ENCODE peak calls at places on chromosome 3, in seven cellular contexts. F, W, S, D, E, A and K are unnamed samples.

GRCh38 chr3:114886945-114887344 is 260.1 kb downstream of the ZBTB20 start:
- DNase-seq in F (no peak), D (no peak), S (no peak), E (no peak), A (no peak), W (no peak), K (no peak)

GRCh38 chr3:187994221-187995085 is 159.5 kb upstream of the LPP start:
- DNase-seq in S (no peak), D (no peak), W (no peak), F (no peak), A (no peak), E (no peak), K (no peak)

GRCh38 chr3:11705049-11705448 is 61.3 kb upstream of the VGLL4 start:
- DNase-seq in A (no peak), F (no peak), S (peak; percentile 80), W (no peak), E (peak; percentile 54), D (no peak), K (no peak)

GRCh38 chr3:188208751-188209433 is 54.9 kb downstream of the LPP start:
- DNase-seq in E (no peak), F (no peak), W (no peak), D (no peak), S (no peak), A (no peak), K (no peak)

GRCh38 chr3:170730071-170730812 is 139.8 kb downstream of the RPL22L1 start:
- DNase-seq in F (no peak), S (no peak), A (no peak), D (no peak), E (no peak), W (no peak), K (no peak)

GRCh38 chr3:5567113-5567512 is 379.6 kb downstream of the EDEM1 start:
- DNase-seq in E (no peak), A (no peak), D (no peak), W (no peak), S (no peak), F (no peak), K (no peak)

GRCh38 chr3:31053299-31053698 is 158.8 kb upstream of the GADL1 start:
- DNase-seq in A (no peak), F (no peak), W (no peak), D (no peak), S (no peak), E (no peak), K (no peak)

GRCh38 chr3:19348929-19349564 is 200.7 kb downstream of the KCNH8 start:
- DNase-seq in A (no peak), S (no peak), F (no peak), W (no peak), E (no peak), D (peak; percentile 23), K (peak; percentile 56)

GRCh38 chr3:119297169-119297568 is 3.0 kb downstream of the ARHGAP31 start:
- DNase-seq in S (peak; percentile 47), F (no peak), W (no peak), E (no peak), D (peak; percentile 19), A (no peak), K (no peak)

GRCh38 chr3:111676177-111677021 is 81.3 kb upstream of the ZBED2 start:
- DNase-seq in A (peak; percentile 81), D (no peak), S (no peak), F (no peak), E (no peak), W (no peak), K (no peak)
- H3K4me3 ChIP-seq in A (peak overlapping the region; percentile 17), D (no peak overlapping the region), S (peak overlapping the region; percentile 15), F (no peak overlapping the region), E (no peak overlapping the region), W (no peak overlapping the region), K (no peak overlapping the region)

GRCh38 chr3:194937751-194938358 is 252.2 kb downstream of the FAM43A start:
- DNase-seq in A (no peak), S (no peak), D (no peak), F (no peak), E (no peak), W (no peak), K (no peak)

GRCh38 chr3:194938845-194939531 is 253.3 kb downstream of the FAM43A start:
- DNase-seq in E (no peak), F (no peak), D (peak; percentile 86), A (peak; percentile 37), W (peak; percentile 55), S (no peak), K (no peak)

GRCh38 chr3:194939949-194940770 is 254.5 kb downstream of the FAM43A start:
- DNase-seq in D (peak; percentile 48), W (no peak), A (no peak), F (no peak), E (no peak), S (no peak), K (no peak)

GRCh38 chr3:194941360-194941955 is 255.8 kb downstream of the FAM43A start:
- DNase-seq in D (no peak), F (no peak), A (no peak), W (no peak), S (no peak), E (no peak), K (no peak)

DNA sequence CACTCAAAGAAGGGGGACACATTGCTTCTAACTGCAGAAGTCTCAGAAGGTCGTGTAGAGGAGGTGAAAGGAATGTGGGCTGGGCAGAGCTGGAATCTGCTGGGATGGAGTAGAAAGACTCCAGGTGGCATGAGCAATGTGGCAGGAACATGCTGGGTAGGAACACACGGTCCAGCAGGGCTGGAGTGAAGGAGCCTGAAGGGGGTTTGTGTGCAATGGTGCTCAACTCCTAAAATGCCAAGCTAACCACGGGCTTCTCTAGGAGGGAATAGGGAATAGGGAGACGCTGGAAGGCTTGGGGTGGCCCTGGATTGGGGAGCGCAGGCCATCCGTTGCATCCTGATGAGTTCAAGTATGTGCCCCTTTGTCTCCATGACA is 253.8 kb downstream of the FAM43A start:
- DNase-seq in E (no peak), D (no peak), S (no peak), A (no peak), F (no peak), W (no peak), K (no peak)
- TF ChIP-seq POLR2A in E (no peak), D (no peak), S (no peak), A (no peak), F (no peak), W (no peak), K (no peak)

GRCh38 chr3:141557961-141558706 is 71.3 kb downstream of the RASA2 start:
- DNase-seq in A (peak; percentile 18), F (no peak), E (no peak), D (peak; percentile 34), W (no peak), S (no peak), K (no peak)
- H3K4me3 ChIP-seq in A (no peak overlapping the region), F (no peak overlapping the region), E (no peak overlapping the region), D (no peak overlapping the region), W (no peak overlapping the region), S (no peak overlapping the region), K (no peak overlapping the region)

GRCh38 chr3:175826759-175827158 is 967.6 kb downstream of the NAALADL2 start:
- DNase-seq in F (no peak), A (no peak), E (no peak), D (no peak), W (no peak), S (no peak), K (no peak)
- TF ChIP-seq POLR2A in F (no peak), A (no peak), E (no peak), D (no peak), W (no peak), S (no peak), K (no peak)

GRCh38 chr3:167734498-167735232 is at the start of gene PDCD10:
- DNase-seq in E (peak; percentile 98), F (peak; percentile 98), A (peak; percentile 99), W (peak; percentile 98), S (peak; percentile 99), D (peak; percentile 99), K (peak; percentile 98)
- H3K4me3 ChIP-seq in E (peak within 1 kb of the TSS; percentile 74), F (peak within 1 kb of the TSS; percentile 82), A (peak within 1 kb of the TSS; percentile 85), W (peak within 1 kb of the TSS; percentile 81), S (peak within 1 kb of the TSS; percentile 87), D (peak within 1 kb of the TSS; percentile 90), K (peak within 1 kb of the TSS; percentile 82)

GRCh38 chr3:45631486-45631885 is 36.9 kb downstream of the LIMD1 start:
- DNase-seq in A (no peak), S (peak; percentile 77), D (peak; percentile 30), W (no peak), E (no peak), F (no peak), K (no peak)
- TF ChIP-seq POLR2A in A (no peak), S (no peak), D (no peak), W (no peak), E (no peak), F (no peak), K (no peak)

GRCh38 chr3:156665296-156665695 is 9.1 kb upstream of the TIPARP start:
- DNase-seq in F (no peak), A (no peak), D (peak; percentile 15), S (no peak), E (no peak), W (no peak), K (no peak)

GRCh38 chr3:156666073-156666472 is 8.3 kb upstream of the TIPARP start:
- DNase-seq in W (no peak), D (no peak), E (no peak), A (no peak), F (no peak), S (no peak), K (no peak)

GRCh38 chr3:156668073-156668763 is 6.2 kb upstream of the TIPARP start:
- DNase-seq in A (peak; percentile 71), S (no peak), D (no peak), W (no peak), F (no peak), E (no peak), K (no peak)

GRCh38 chr3:156661158-156661557 is 13.2 kb upstream of the TIPARP start:
- DNase-seq in A (no peak), D (no peak), W (no peak), S (no peak), E (no peak), F (no peak), K (no peak)

GRCh38 chr3:156664285-156665178 is 9.9 kb upstream of the TIPARP start:
- DNase-seq in A (no peak), F (no peak), D (no peak), W (no peak), E (no peak), S (no peak), K (no peak)
- H3K4me3 ChIP-seq in A (no peak overlapping the region), F (no peak overlapping the region), D (no peak overlapping the region), W (no peak overlapping the region), E (no peak overlapping the region), S (no peak overlapping the region), K (no peak overlapping the region)